ENCODE peak calls at places on chromosomes 4 and X, in five cellular contexts. N, T, L, A and K are unnamed samples.

GRCh38 chr4:111208970-111209369 is 586.1 kb upstream of the PITX2 start:
- DNase-seq in N (no peak), T (no peak), L (no peak), A (no peak), K (no peak)

GRCh38 chr4:182619659-182620058 is 297.5 kb downstream of the DCTD start:
- DNase-seq in N (peak; percentile 4), T (no peak), L (no peak), A (no peak), K (no peak)

GRCh38 chr4:181952478-181952877 is 290.7 kb upstream of the TENM3 start:
- DNase-seq in N (no peak), T (peak; percentile 96), L (peak; percentile 23), A (no peak), K (no peak)

GRCh38 chrX:132216806-132217202 is 2.4 kb downstream of the RAP2C start:
- DNase-seq in N (no peak), T (peak; percentile 43), L (no peak), A (no peak), K (no peak)

GRCh38 chrX:133911816-133912495 is 73.4 kb downstream of the GPC3 start:
- DNase-seq in N (no peak), T (no peak), L (no peak), A (no peak), K (no peak)

GRCh38 chr4:182745268-182745667 is 171.9 kb downstream of the DCTD start:
- DNase-seq in N (no peak), T (peak; percentile 24), L (no peak), A (no peak), K (no peak)

GRCh38 chr4:4248885-4249203 is 821 bp upstream of the TMEM128 start:
- DNase-seq in N (no peak), T (peak; percentile 12), L (no peak), A (no peak), K (no peak)

GRCh38 chrX:136251042-136251991 is at the start of gene MAP7D3:
- DNase-seq in N (peak; percentile 38), T (peak; percentile 67), L (peak; percentile 71), A (peak; percentile 57), K (peak; percentile 54)

GRCh38 chr4:6020633-6021032 is 2.4 kb upstream of the C4orf50 start:
- DNase-seq in N (no peak), T (no peak), L (no peak), A (no peak), K (no peak)

GRCh38 chrX:12686324-12686723 is 104.9 kb upstream of the PRPS2 start:
- DNase-seq in N (no peak), T (no peak), L (no peak), A (no peak), K (no peak)

GRCh38 chrX:153925739-153926593 is at the start of gene ARHGAP4:
- DNase-seq in N (no peak), T (no peak), L (peak; percentile 62), A (peak; percentile 31), K (peak; percentile 19)

GRCh38 chrX:109485470-109486340 is 3.8 kb upstream of the GUCY2F start:
- DNase-seq in N (peak; percentile 52), T (peak; percentile 62), L (peak; percentile 37), A (peak; percentile 53), K (peak; percentile 32)

GRCh38 chrX:151402719-151403390 is 5.8 kb downstream of the VMA21 start:
- DNase-seq in N (no peak), T (no peak), L (no peak), A (no peak), K (no peak)

GRCh38 chr4:5960197-5960880 is 57.9 kb downstream of the C4orf50 start:
- DNase-seq in N (no peak), T (no peak), L (no peak), A (no peak), K (no peak)

GRCh38 chrX:69121321-69122000 is 43.8 kb downstream of the PJA1 start:
- DNase-seq in N (no peak), T (no peak), L (no peak), A (no peak), K (no peak)

GRCh38 chrX:135396109-135396508 is 25.6 kb upstream of the SMIM10L2A start:
- DNase-seq in N (no peak), T (peak; percentile 1), L (no peak), A (no peak), K (no peak)

GRCh38 chr4:153426207-153426886 is 39.8 kb upstream of the TMEM131L start:
- DNase-seq in N (no peak), T (no peak), L (no peak), A (no peak), K (no peak)

GRCh38 chr4:183797041-183797444 is 108.1 kb upstream of the STOX2 start:
- DNase-seq in N (peak; percentile 25), T (no peak), L (peak; percentile 52), A (no peak), K (no peak)

GRCh38 chrX:28124416-28124815 is 143.2 kb upstream of the DCAF8L1 start:
- DNase-seq in N (no peak), T (no peak), L (no peak), A (no peak), K (no peak)

GRCh38 chr4:111630705-111631104 is 514.5 kb upstream of the FAM241A start:
- DNase-seq in N (no peak), T (peak; percentile 52), L (no peak), A (no peak), K (no peak)

GRCh38 chr4:105712766-105713165 is 4.2 kb downstream of the GSTCD start:
- DNase-seq in N (no peak), T (peak; percentile 4), L (no peak), A (no peak), K (no peak)

GRCh38 chr4:163755013-163755412 is 260.5 kb downstream of the TMA16 start:
- DNase-seq in N (no peak), T (no peak), L (no peak), A (no peak), K (no peak)

GRCh38 chr4:160009656-160010493 is 907.0 kb downstream of the RAPGEF2 start:
- DNase-seq in N (no peak), T (no peak), L (no peak), A (no peak), K (no peak)

GRCh38 chr4:173257732-173258717 is 76.1 kb downstream of the HMGB2 start:
- DNase-seq in N (peak; percentile 47), T (peak; percentile 74), L (peak; percentile 54), A (peak; percentile 50), K (peak; percentile 41)

GRCh38 chr4:137124278-137124932 is 407.9 kb downstream of the PCDH18 start:
- DNase-seq in N (peak; percentile 1), T (peak; percentile 82), L (no peak), A (no peak), K (no peak)

GRCh38 chr4:47667552-47667951 is 170.3 kb downstream of the CORIN start:
- DNase-seq in N (no peak), T (no peak), L (no peak), A (no peak), K (no peak)

GRCh38 chrX:135112096-135112729 is 8.1 kb downstream of the ETDB start:
- DNase-seq in N (no peak), T (peak; percentile 43), L (no peak), A (no peak), K (no peak)

GRCh38 chr4:168919706-168920324 is 90.2 kb downstream of the CBR4 start:
- DNase-seq in N (no peak), T (no peak), L (no peak), A (no peak), K (no peak)

GRCh38 chrX:50648151-50648550 is 165.8 kb downstream of the SHROOM4 start:
- DNase-seq in N (no peak), T (no peak), L (no peak), A (no peak), K (no peak)